ENCODE peak calls at places on chromosome 5, in six cellular contexts. W is fibroblast of the aortic adventitia; E is DMS 273 treated with DMSO at 0.1 percent for 48 hours; L is globus pallidus; T is choroid plexus epithelial cell; Y is stimulated activated CD4-positive, alpha-beta T cell treated with anti-CD3 and anti-CD28 coated beads, Interleukin-1b, Interleukin-23, amount 100 ng/mL, for 4 hours. P is an unnamed sample.

GRCh38 chr5:37037840-37038239 is 161.3 kb downstream of the NIPBL start:
- DNase-seq in W (no peak), E (no peak), L (no peak), T (no peak), Y (no peak), P (no peak)

GRCh38 chr5:168910874-168911273 is 331.7 kb upstream of the PANK3 start:
- DNase-seq in W (no peak), E (no peak), L (no peak), T (no peak), Y (no peak), P (no peak)

GRCh38 chr5:3597002-3597726 is 1.5 kb downstream of the IRX1 start:
- DNase-seq in W (peak; percentile 6), E (no peak), L (no peak), T (no peak), Y (no peak), P (no peak)

GRCh38 chr5:132812949-132813598 is at the start of gene SOWAHA:
- DNase-seq in W (no peak), E (peak; percentile 47), L (no peak), T (no peak), Y (no peak), P (no peak)

GRCh38 chr5:57662991-57663390 is 180.4 kb upstream of the ACTBL2 start:
- DNase-seq in W (peak; percentile 47), E (no peak), L (no peak), T (peak; percentile 16), Y (no peak), P (no peak)

GRCh38 chr5:124738751-124739559 is 7.5 kb downstream of the ZNF608 start:
- DNase-seq in W (no peak), E (no peak), L (no peak), T (no peak), Y (no peak), P (no peak)

GRCh38 chr5:173932695-173933139 is 44.6 kb downstream of the CPEB4 start:
- DNase-seq in W (no peak), E (no peak), L (no peak), T (no peak), Y (no peak), P (no peak)

GRCh38 chr5:59813761-59814562 is 79.6 kb downstream of the PDE4D start:
- DNase-seq in W (peak; percentile 75), E (peak; percentile 80), L (peak; percentile 28), T (peak; percentile 90), Y (no peak), P (peak; percentile 28)

GRCh38 chr5:9168791-9169611 is 376.9 kb downstream of the SEMA5A start:
- DNase-seq in W (no peak), E (no peak), L (no peak), T (no peak), Y (no peak), P (no peak)

P was measured in NCI-H524 treated with DMSO at 0.1 percent for 48 hours.